ENCODE peak calls at places on chromosomes 1 and 21, in five cellular contexts. D is neuronal stem cell, N is ovary, M is uterus, Y is aorta. A is an unnamed sample.

GRCh38 chr1:97332716-97333115 is 588.1 kb downstream of the DPYD start:
- DNase-seq in M (no peak), N (no peak), D (no peak), Y (no peak), A (no peak)

GRCh38 chr1:193406901-193407300 is 220.5 kb upstream of the B3GALT2 start:
- DNase-seq in M (no peak), D (peak; percentile 6), N (no peak), Y (no peak), A (no peak)

GRCh38 chr1:217647791-217648190 is 16.6 kb downstream of the SPATA17 start:
- DNase-seq in D (no peak), M (no peak), N (no peak), Y (no peak), A (no peak)

GRCh38 chr1:59833022-59833421 is 18.3 kb downstream of the HOOK1 start:
- DNase-seq in N (no peak), D (no peak), Y (no peak), M (no peak), A (no peak)

GRCh38 chr1:207063014-207063413 is 9.9 kb downstream of the PFKFB2 start:
- DNase-seq in M (no peak), D (no peak), N (no peak), Y (no peak), A (no peak)

GRCh38 chr1:98327151-98327918 is 334.2 kb upstream of the SNX7 start:
- DNase-seq in N (no peak), M (no peak), Y (no peak), D (no peak), A (no peak)

GRCh38 chr1:172112573-172112972 is 271.3 kb downstream of the DNM3 start:
- DNase-seq in M (no peak), D (no peak), Y (no peak), N (no peak), A (no peak)

GRCh38 chr1:94093996-94094395 is 27.0 kb downstream of the ABCA4 start:
- DNase-seq in D (no peak), N (no peak), Y (no peak), M (no peak), A (no peak)

GRCh38 chr1:78032964-78033796 is 12.6 kb upstream of the GIPC2 start:
- DNase-seq in M (no peak), N (no peak), D (no peak), Y (no peak), A (no peak)

GRCh38 chr1:227299238-227299637 is 19.1 kb downstream of the CDC42BPA start:
- DNase-seq in Y (no peak), M (no peak), N (no peak), D (no peak), A (no peak)

GRCh38 chr21:32463889-32464300 is 51.4 kb downstream of the EVA1C start:
- DNase-seq in N (peak; percentile 46), M (no peak), Y (no peak), D (no peak), A (no peak)

GRCh38 chr1:23964235-23964668 is 4.6 kb downstream of the PNRC2 start:
- DNase-seq in Y (no peak), D (no peak), N (no peak), M (no peak), A (no peak)

GRCh38 chr1:202143768-202144509 is 598 bp downstream of the ARL8A start:
- DNase-seq in Y (peak; percentile 79), N (peak; percentile 56), D (no peak), M (peak; percentile 51), A (no peak)

GRCh38 chr1:153494976-153495535 is 34.6 kb upstream of the S100A7 start:
- DNase-seq in D (peak; percentile 84), Y (peak; percentile 96), N (peak; percentile 78), M (peak; percentile 77), A (peak; percentile 64)

GRCh38 chr1:236747311-236747956 is 47.7 kb upstream of the MTR start:
- DNase-seq in N (no peak), M (no peak), Y (no peak), D (no peak), A (no peak)

GRCh38 chr1:67611841-67612240 is 73.2 kb upstream of the GADD45A start:
- DNase-seq in D (no peak), N (no peak), Y (no peak), M (no peak), A (no peak)

DNA sequence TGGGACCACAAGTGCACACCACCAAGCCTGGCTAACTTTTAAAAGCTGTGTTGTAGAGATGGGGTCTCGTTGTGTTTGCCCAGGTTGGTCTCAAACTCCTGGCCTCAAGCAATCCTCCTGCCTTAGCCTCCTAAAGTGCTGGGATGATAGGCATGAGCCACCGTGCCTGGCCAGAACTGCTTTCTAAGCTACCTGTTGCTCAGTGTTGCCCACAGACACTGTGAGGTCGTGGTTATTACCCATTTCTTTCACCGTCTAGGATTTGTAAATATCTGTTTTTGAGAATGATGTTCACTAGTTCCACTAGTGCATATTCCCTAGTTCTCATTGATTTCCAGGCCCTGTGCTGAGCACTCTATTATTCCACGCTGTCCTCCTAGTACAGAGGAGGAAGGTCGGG is 51.4 kb upstream of the FAM89A start:
- DNase-seq in Y (no peak), D (no peak), M (no peak), N (no peak), A (no peak)
- H3K27ac ChIP-seq in Y (no peak overlapping the region), D (no peak overlapping the region), M (no peak overlapping the region), N (no peak overlapping the region), A (no peak overlapping the region)

DNA sequence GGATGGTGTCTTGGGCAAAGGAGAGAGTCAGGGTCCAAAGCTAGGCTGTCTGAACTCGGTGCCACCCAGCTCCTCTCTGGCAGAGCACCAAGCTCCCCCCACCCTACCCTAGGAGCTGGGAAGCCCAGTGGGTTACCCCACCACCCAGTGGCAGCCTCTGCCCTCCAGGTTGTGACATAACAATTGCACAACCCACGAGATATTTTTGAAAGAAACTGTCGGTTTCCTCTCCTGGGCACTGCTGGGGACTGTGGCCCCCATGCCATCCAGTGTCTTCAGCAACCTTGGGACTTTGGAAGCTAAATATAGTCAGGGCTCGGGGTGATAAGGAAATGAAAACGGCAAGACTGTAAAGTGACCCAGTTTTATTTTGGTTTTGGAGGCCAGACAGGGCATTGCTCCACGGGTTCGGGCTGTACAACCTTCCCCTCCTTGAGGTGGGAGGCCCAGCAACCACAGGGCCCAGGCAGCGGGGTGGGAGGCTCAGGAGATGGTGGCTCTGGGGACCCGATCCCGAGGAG is 1.4 kb downstream of the CITED4 start:
- DNase-seq in Y (no peak), N (no peak), M (no peak), D (no peak), A (no peak)
- H3K4me3 ChIP-seq in Y (peak overlapping the region; percentile 36), N (peak overlapping the region; percentile 71), M (peak overlapping the region; percentile 40), D (peak overlapping the region; percentile 56), A (peak overlapping the region; percentile 75)

DNA sequence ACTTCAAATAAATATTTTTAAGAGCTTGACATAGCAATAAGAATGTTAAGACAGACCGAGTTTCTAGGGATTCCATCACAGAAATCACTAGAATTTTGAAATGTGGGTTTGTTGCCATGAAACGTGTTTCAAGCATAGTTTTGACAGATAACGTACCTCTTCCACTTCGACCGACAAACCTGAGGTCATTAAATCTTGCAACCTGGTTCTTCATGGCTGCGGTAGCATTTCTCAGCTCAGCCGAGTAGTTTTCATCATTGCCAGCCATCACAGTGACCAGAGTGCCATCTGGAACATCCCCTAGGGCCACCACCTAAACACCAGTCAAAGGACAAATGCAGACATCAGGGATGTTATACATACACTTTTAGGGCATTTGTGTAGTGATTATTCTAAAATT is 168.7 kb downstream of the RUNX1 start:
- DNase-seq in Y (no peak), D (no peak), M (no peak), N (no peak), A (no peak)
- H3K27ac ChIP-seq in Y (no peak overlapping the region), D (no peak overlapping the region), M (no peak overlapping the region), N (no peak overlapping the region), A (no peak overlapping the region)

GRCh38 chr1:157156058-157156541 is 17.9 kb upstream of the ETV3 start:
- DNase-seq in Y (peak; percentile 94), N (peak; percentile 78), M (peak; percentile 76), D (peak; percentile 78), A (peak; percentile 66)
- H3K4me3 ChIP-seq in Y (no peak overlapping the region), N (no peak overlapping the region), M (no peak overlapping the region), D (peak overlapping the region; percentile 16), A (no peak overlapping the region)

DNA sequence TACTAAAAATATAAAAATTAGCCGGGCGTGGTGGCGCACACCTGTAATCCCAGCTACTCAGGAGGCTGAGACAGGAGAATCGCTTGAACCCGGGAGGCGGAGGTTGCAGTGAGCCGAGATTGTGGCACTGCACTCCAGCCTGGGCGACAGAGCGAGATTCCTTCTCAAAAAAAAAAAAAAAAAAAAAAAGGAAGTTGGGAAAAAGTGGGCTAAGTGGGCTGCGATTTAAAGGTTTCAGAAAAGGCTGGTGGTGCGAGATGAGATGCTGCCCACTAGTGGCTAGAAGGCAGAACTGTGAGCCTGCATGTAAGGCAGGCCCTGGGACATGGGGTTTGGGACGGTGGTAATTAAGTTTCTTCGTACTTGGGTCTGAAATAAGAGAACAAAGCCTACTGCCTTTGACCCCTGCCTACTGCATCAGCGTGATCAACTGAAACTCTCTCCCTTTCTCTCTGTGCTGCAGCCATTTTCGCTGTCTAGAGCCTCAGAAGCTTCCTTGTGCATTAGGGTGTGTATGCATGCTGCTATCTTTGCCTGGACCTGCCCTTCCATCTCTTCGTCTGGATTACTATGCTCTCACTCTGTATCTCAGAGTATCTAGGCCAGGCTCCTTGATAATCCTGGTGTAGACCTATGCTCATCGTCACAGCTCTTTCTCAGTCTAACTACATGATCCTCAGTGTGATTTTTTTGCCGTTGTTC is 12.4 kb downstream of the FMOD start:
- DNase-seq in M (peak; percentile 68), D (peak; percentile 56), N (peak; percentile 78), Y (no peak), A (peak; percentile 66)
- H3K27ac ChIP-seq in M (no peak overlapping the region), D (no peak overlapping the region), N (peak overlapping the region; percentile 67), Y (no peak overlapping the region), A (no peak overlapping the region)

GRCh38 chr1:92482665-92483441 is 3.9 kb downstream of the GFI1 start:
- DNase-seq in N (no peak), Y (no peak), D (peak; percentile 37), M (no peak), A (no peak)

GRCh38 chr1:92485374-92486250 is 1.1 kb downstream of the GFI1 start:
- DNase-seq in N (no peak), Y (peak; percentile 81), D (peak; percentile 40), M (no peak), A (no peak)

GRCh38 chr1:92483442-92484170 is 3.1 kb downstream of the GFI1 start:
- DNase-seq in Y (peak; percentile 76), D (peak; percentile 44), N (no peak), M (no peak), A (no peak)

GRCh38 chr1:92484472-92485373 is 2.0 kb downstream of the GFI1 start:
- DNase-seq in Y (peak; percentile 78), M (no peak), N (no peak), D (peak; percentile 56), A (no peak)

GRCh38 chr1:92484171-92484471 is 2.6 kb downstream of the GFI1 start:
- DNase-seq in N (no peak), M (no peak), Y (no peak), D (no peak), A (no peak)
- H3K4me3 ChIP-seq in N (peak overlapping the region; percentile 20), M (peak overlapping the region; percentile 6), Y (no peak overlapping the region), D (no peak overlapping the region), A (no peak overlapping the region)

A was measured in dorsolateral prefrontal cortex.